ENCODE peak calls at places on chromosomes 2 and 18, in four cellular contexts. D is kidney tubule cell, H is Caki2, G is HTR-8/SVneo. L is an unnamed sample.

GRCh38 chr18:44937985-44938384 is 257.3 kb downstream of the SETBP1 start:
- DNase-seq in D (no peak), H (no peak), G (no peak), L (no peak)

GRCh38 chr2:63861220-63861822 is 19.6 kb downstream of the UGP2 start:
- DNase-seq in D (peak; percentile 64), H (peak; percentile 13), G (no peak), L (peak; percentile 71)

GRCh38 chr2:238601433-238602222 is 174.9 kb downstream of the ASB1 start:
- DNase-seq in D (no peak), H (no peak), G (no peak), L (no peak)

GRCh38 chr2:188381614-188382013 is 89.9 kb downstream of the GULP1 start:
- DNase-seq in D (peak; percentile 87), H (peak; percentile 76), G (peak; percentile 29), L (peak; percentile 92)

GRCh38 chr18:25639601-25640000 is 287.6 kb upstream of the ZNF521 start:
- DNase-seq in D (no peak), H (no peak), G (no peak), L (no peak)

GRCh38 chr2:236214331-236214995 is 46.3 kb upstream of the GBX2 start:
- DNase-seq in D (no peak), H (no peak), G (no peak), L (no peak)

GRCh38 chr2:190819835-190820234 is 60.8 kb upstream of the GLS start:
- DNase-seq in D (no peak), H (no peak), G (no peak), L (no peak)

GRCh38 chr18:56322403-56322802 is 316.0 kb downstream of the TXNL1 start:
- DNase-seq in D (no peak), H (no peak), G (no peak), L (no peak)

GRCh38 chr2:143835481-143835880 is 684.4 kb downstream of the ZEB2 start:
- DNase-seq in D (no peak), H (no peak), G (no peak), L (no peak)

GRCh38 chr2:58428286-58428552 is 187.1 kb upstream of the FANCL start:
- DNase-seq in D (peak; percentile 18), H (no peak), G (no peak), L (peak; percentile 25)

GRCh38 chr2:128765822-128766221 is 447.2 kb upstream of the HS6ST1 start:
- DNase-seq in D (no peak), H (no peak), G (no peak), L (no peak)

GRCh38 chr18:46211816-46212215 is 107.6 kb downstream of the HAUS1 start:
- DNase-seq in D (no peak), H (no peak), G (no peak), L (no peak)

GRCh38 chr2:124250433-124250832 is 225.3 kb downstream of the CNTNAP5 start:
- DNase-seq in D (no peak), H (no peak), G (no peak), L (no peak)

GRCh38 chr2:120609826-120610395 is 125.8 kb upstream of the GLI2 start:
- DNase-seq in D (no peak), H (no peak), G (no peak), L (no peak)

GRCh38 chr2:30714811-30715709 is 92.2 kb downstream of the CAPN13 start:
- DNase-seq in D (no peak), H (no peak), G (no peak), L (no peak)